ENCODE peak calls at places on chromosomes 5 and 9, in eight cellular contexts. X is fibroblast of mammary gland; M is omental fat pad; R is HFF-Myc; C is OCI-LY7; J is kidney epithelial cell; I is CD8-positive, alpha-beta T cell; D is Caco-2. T is an unnamed sample.

GRCh38 chr5:116887104-116887503 is 312.5 kb upstream of the SEMA6A start:
- DNase-seq in R (no peak), X (no peak), D (no peak), J (no peak), C (peak), M (no peak), I (no peak), T (no peak)

GRCh38 chr5:126865299-126865698 is 88.4 kb downstream of the LMNB1 start:
- DNase-seq in X (peak), R (no peak), C (no peak), D (no peak), I (no peak), J (no peak), M (no peak), T (no peak)

GRCh38 chr5:172561151-172561550 is 79.9 kb upstream of the NEURL1B start:
- DNase-seq in D (no peak), X (peak), R (no peak), C (no peak), M (no peak), J (no peak), I (no peak), T (no peak)

GRCh38 chr9:88730780-88731179 is 195.8 kb downstream of the NXNL2 start:
- DNase-seq in R (no peak), I (no peak), D (no peak), X (no peak), M (no peak), J (no peak), C (no peak), T (no peak)

GRCh38 chr5:157518963-157519362 is 56.6 kb downstream of the ADAM19 start:
- DNase-seq in J (no peak), R (no peak), I (no peak), M (no peak), X (no peak), C (no peak), D (no peak), T (no peak)

GRCh38 chr5:178606269-178606668 is 16.1 kb upstream of the COL23A1 start:
- DNase-seq in X (peak), D (no peak), C (no peak), J (no peak), M (no peak), I (no peak), R (no peak), T (no peak)

GRCh38 chr5:75656311-75657003 is 45.2 kb downstream of the ANKDD1B start:
- DNase-seq in D (no peak), R (no peak), C (no peak), J (no peak), I (no peak), X (peak), M (no peak), T (no peak)

GRCh38 chr9:130912932-130913598 is 16.5 kb upstream of the QRFP start:
- DNase-seq in D (no peak), X (peak), R (no peak), C (no peak), I (no peak), M (no peak), J (peak), T (no peak)

GRCh38 chr9:113380869-113381378 is 4.1 kb upstream of the HDHD3 start:
- DNase-seq in X (no peak), R (no peak), D (peak), M (no peak), I (no peak), J (no peak), C (peak), T (peak)

GRCh38 chr5:118095100-118095499 is 893.2 kb downstream of the DTWD2 start:
- DNase-seq in M (no peak), I (no peak), D (no peak), X (no peak), R (no peak), C (no peak), J (peak), T (no peak)

GRCh38 chr5:2071562-2071961 is 188.8 kb upstream of the IRX4 start:
- DNase-seq in M (no peak), R (no peak), D (no peak), C (no peak), J (no peak), I (no peak), X (no peak), T (no peak)

GRCh38 chr5:128493657-128494329 is 44.3 kb downstream of the FBN2 start:
- DNase-seq in C (no peak), X (peak), J (no peak), R (no peak), I (no peak), D (no peak), M (no peak), T (no peak)

GRCh38 chr5:173903396-173904140 is 15.4 kb downstream of the CPEB4 start:
- DNase-seq in C (no peak), X (no peak), I (no peak), M (no peak), D (no peak), R (no peak), J (no peak), T (no peak)

GRCh38 chr9:69674741-69675438 is 2.7 kb upstream of the APBA1 start:
- DNase-seq in M (no peak), X (peak), I (no peak), C (no peak), J (no peak), R (peak), D (no peak), T (no peak)
- TF ChIP-seq CTCF in M (no peak), X (no peak), I (no peak), C (no peak), J (no peak), R (no peak), D (no peak), T (no peak)

GRCh38 chr5:135206862-135207261 is 172.8 kb upstream of the PITX1 start:
- DNase-seq in J (no peak), C (no peak), X (no peak), R (no peak), M (no peak), I (no peak), D (no peak), T (no peak)

GRCh38 chr5:135204151-135204600 is 170.1 kb upstream of the PITX1 start:
- DNase-seq in D (no peak), J (no peak), M (no peak), C (peak), X (no peak), I (no peak), R (no peak), T (no peak)

GRCh38 chr5:135203019-135203418 is 169.0 kb upstream of the PITX1 start:
- DNase-seq in M (no peak), X (no peak), C (no peak), D (no peak), J (no peak), I (no peak), R (no peak), T (no peak)

GRCh38 chr5:135205616-135206349 is 171.8 kb upstream of the PITX1 start:
- DNase-seq in J (no peak), C (no peak), X (peak), D (no peak), M (no peak), R (peak), I (no peak), T (no peak)

DNA sequence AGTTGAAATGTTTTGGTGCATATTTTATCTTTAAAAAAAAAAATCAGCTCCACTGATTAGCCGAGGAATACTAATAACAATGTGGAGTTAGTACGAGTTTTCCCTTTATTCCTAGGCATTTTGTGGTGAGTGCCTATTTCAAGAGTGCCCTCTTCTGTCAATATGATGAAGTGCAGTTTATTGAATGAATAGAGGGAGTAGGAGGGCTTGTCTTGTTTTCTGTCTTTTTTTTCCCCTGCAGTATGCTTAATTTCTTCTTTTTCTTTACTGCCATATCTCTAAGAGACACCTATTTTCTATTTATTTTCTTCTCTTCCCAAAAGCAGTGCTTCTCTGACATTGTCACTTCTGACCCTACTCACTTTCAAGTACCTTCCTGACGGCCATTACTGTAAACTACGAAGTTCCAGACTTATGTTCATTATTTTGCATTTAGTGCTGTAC is 169.6 kb upstream of the PITX1 start:
- DNase-seq in M (no peak), R (no peak), C (peak), D (no peak), X (peak), I (no peak), J (no peak), T (no peak)
- TF ChIP-seq CTCF in M (no peak), R (peak), C (peak), D (peak), X (peak), I (no peak), J (peak), T (peak)

DNA sequence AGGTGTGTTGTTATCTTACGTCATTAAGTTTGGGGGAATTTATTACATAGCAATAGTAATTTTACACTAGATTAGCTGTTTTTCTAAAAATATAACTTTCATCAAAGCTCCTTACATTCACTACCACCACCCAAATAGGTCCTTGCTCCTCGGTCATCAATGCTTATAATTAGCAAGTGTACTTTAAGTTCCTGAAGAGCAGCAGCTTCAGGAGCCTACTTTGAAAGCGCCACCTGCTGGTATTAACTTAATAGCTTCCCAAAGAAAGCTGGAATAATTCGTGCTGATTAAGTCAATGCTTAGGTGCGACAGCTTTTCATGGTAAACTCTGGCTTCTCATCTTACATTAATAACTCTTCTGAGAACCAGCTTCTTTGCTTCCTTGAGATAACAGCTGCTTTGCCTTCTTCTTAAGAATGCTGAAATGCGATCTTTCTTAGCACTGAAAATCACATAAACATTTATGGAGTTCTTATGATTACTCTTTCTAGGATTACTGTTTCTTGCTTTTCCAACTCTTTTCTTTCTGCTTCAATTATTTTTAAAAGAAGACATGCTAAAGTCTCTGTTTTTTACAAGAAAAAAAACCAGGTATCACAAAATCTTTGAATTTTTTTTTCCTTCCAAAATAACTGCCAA is 10.0 kb upstream of the C5 start:
- DNase-seq in X (peak), M (no peak), D (no peak), I (no peak), J (peak), C (peak), R (peak), T (peak)
- TF ChIP-seq CTCF in X (peak), M (no peak), D (peak), I (peak), J (peak), C (peak), R (peak), T (peak)

GRCh38 chr9:137702615-137703379 is 84.0 kb downstream of the EHMT1 start:
- DNase-seq in R (no peak), M (no peak), X (no peak), C (peak), I (no peak), J (no peak), D (no peak), T (no peak)
- TF ChIP-seq CTCF in R (no peak), M (no peak), X (no peak), C (no peak), I (no peak), J (no peak), D (no peak), T (no peak)

GRCh38 chr5:89694026-89694540 is 715.5 kb downstream of the CETN3 start:
- DNase-seq in M (no peak), C (no peak), D (no peak), X (no peak), R (no peak), I (no peak), J (no peak), T (no peak)
- TF ChIP-seq CTCF in M (no peak), C (no peak), D (no peak), X (no peak), R (no peak), I (no peak), J (no peak), T (no peak)

GRCh38 chr5:121797677-121798518 is 53.8 kb upstream of the FTMT start:
- DNase-seq in D (no peak), X (no peak), J (no peak), I (no peak), R (no peak), M (no peak), C (no peak), T (peak)

GRCh38 chr5:121793791-121794190 is 57.9 kb upstream of the FTMT start:
- DNase-seq in D (no peak), I (no peak), R (no peak), J (no peak), C (no peak), M (no peak), X (no peak), T (no peak)

GRCh38 chr5:121795511-121795910 is 56.2 kb upstream of the FTMT start:
- DNase-seq in D (no peak), I (no peak), R (no peak), J (no peak), M (no peak), C (no peak), X (no peak), T (no peak)
- TF ChIP-seq CTCF in D (no peak), I (no peak), R (no peak), J (no peak), M (no peak), C (no peak), X (no peak), T (no peak)

GRCh38 chr5:79074641-79075040 is 5.1 kb downstream of the BHMT2 start:
- DNase-seq in X (peak), I (no peak), R (peak), C (no peak), J (no peak), M (no peak), D (no peak), T (no peak)
- TF ChIP-seq CTCF in X (no peak), I (no peak), R (no peak), C (no peak), J (no peak), M (no peak), D (no peak), T (no peak)